ENCODE peak calls at places on chromosomes 6 and 20, in ten cellular contexts. S is ovary, Y is esophagus muscularis mucosa, R is Peyer's patch, A is HCT116, U is prostate gland, T is adrenal gland, P is suprapubic skin, F is body of pancreas, G is stomach. X is an unnamed sample. For H3K36me3, the result is how much of the 10 kb centered on the place peaks cover.

GRCh38 chr20:63955846-63956663 is at the start of gene UCKL1:
- DNase-seq in A (peak), R (peak), G (peak), F (peak), U (peak), S (peak), T (peak), Y (no peak), P (peak), X (peak)

GRCh38 chr6:13273931-13274706 is 54.2 kb downstream of the TBC1D7 start:
- DNase-seq in Y (no peak), P (no peak), S (no peak), G (peak), A (no peak), R (peak), F (peak), U (no peak), T (peak), X (peak)

GRCh38 chr6:50120300-50120699 is 70.6 kb upstream of the DEFB112 start:
- DNase-seq in F (no peak), S (no peak), A (no peak), U (no peak), R (no peak), T (no peak), P (no peak), G (no peak), Y (no peak), X (no peak)

GRCh38 chr6:47308674-47309325 is 905 bp downstream of the TNFRSF21 start:
- DNase-seq in U (peak), A (no peak), G (peak), F (peak), R (no peak), T (peak), Y (peak), P (no peak), S (peak), X (no peak)

GRCh38 chr6:53579338-53579737 is 34.4 kb upstream of the GCLC start:
- DNase-seq in S (no peak), G (no peak), F (no peak), R (no peak), U (no peak), P (no peak), T (no peak), Y (no peak), A (no peak), X (no peak)

GRCh38 chr6:42451146-42451594 is 556 bp downstream of the TRERF1 start:
- DNase-seq in U (no peak), T (no peak), A (no peak), Y (peak), P (no peak), S (no peak), G (no peak), R (peak), F (no peak), X (no peak)

GRCh38 chr6:10193321-10193720 is 221.6 kb downstream of the TFAP2A start:
- DNase-seq in A (no peak), G (no peak), F (no peak), P (no peak), Y (no peak), T (no peak), U (no peak), S (no peak), R (no peak), X (no peak)

GRCh38 chr6:15089569-15090144 is 156.2 kb upstream of the JARID2 start:
- DNase-seq in U (peak), R (no peak), G (peak), P (no peak), A (no peak), Y (no peak), T (peak), S (no peak), F (peak), X (no peak)

GRCh38 chr6:73657201-73657600 is 3.4 kb upstream of the SLC17A5 start:
- DNase-seq in P (no peak), U (no peak), A (peak), T (no peak), F (no peak), R (no peak), S (no peak), Y (no peak), G (no peak), X (no peak)

GRCh38 chr6:30259140-30260035 is 46.2 kb upstream of the TRIM26 start:
- DNase-seq in G (peak), A (peak), Y (peak), F (peak), R (peak), T (peak), U (peak), P (peak), S (peak), X (peak)

GRCh38 chr6:107917468-107918375 is 40.3 kb downstream of the SEC63 start:
- DNase-seq in Y (no peak), T (no peak), R (no peak), G (no peak), F (no peak), U (no peak), A (peak), S (no peak), P (no peak), X (no peak)

GRCh38 chr20:32034581-32035397 is 17.3 kb upstream of the HCK start:
- DNase-seq in U (no peak), P (no peak), F (peak), Y (no peak), A (no peak), T (peak), S (no peak), G (no peak), R (no peak), X (no peak)

GRCh38 chr6:56364482-56365313 is 117.3 kb upstream of the COL21A1 start:
- DNase-seq in T (no peak), Y (no peak), F (no peak), P (no peak), S (no peak), R (no peak), A (no peak), G (no peak), U (no peak), X (no peak)

GRCh38 chr6:39941820-39942219 is 7.6 kb upstream of the MOCS1 start:
- DNase-seq in Y (peak), G (no peak), S (no peak), R (no peak), T (no peak), U (no peak), A (no peak), P (no peak), F (no peak), X (no peak)

GRCh38 chr6:85404497-85405174 is 45.2 kb upstream of the NT5E start:
- DNase-seq in P (no peak), R (no peak), A (peak), Y (no peak), F (peak), S (no peak), T (peak), G (peak), U (no peak), X (no peak)
- H3K4me3 ChIP-seq in P (no peak), R (no peak), A (no peak), Y (no peak), F (no peak), S (no peak), T (no peak), G (no peak), U (no peak), X (no peak)

GRCh38 chr6:33770833-33771341 is 18.0 kb downstream of the LEMD2 start:
- DNase-seq in G (no peak), P (no peak), F (no peak), R (no peak), Y (no peak), U (no peak), A (no peak), S (no peak), T (no peak), X (no peak)
- TF ChIP-seq POLR2A in G (no peak), P (no peak), F (no peak), R (no peak), Y (no peak), U (no peak), A (no peak), S (no peak), T (no peak), X (no peak)

GRCh38 chr20:34539756-34540155 is 18.8 kb upstream of the MAP1LC3A start:
- DNase-seq in G (no peak), U (no peak), F (no peak), Y (no peak), P (no peak), R (no peak), A (no peak), S (no peak), T (no peak), X (no peak)

GRCh38 chr20:34536798-34537394 is 20.7 kb downstream of the DYNLRB1 start:
- DNase-seq in Y (no peak), F (peak), P (no peak), R (peak), G (peak), S (peak), A (no peak), U (no peak), T (peak), X (peak)

GRCh38 chr20:34538671-34539123 is 19.8 kb upstream of the MAP1LC3A start:
- DNase-seq in U (no peak), R (peak), T (peak), P (no peak), G (peak), S (peak), Y (no peak), F (peak), A (no peak), X (no peak)

GRCh38 chr20:34535301-34535840 is 19.1 kb downstream of the DYNLRB1 start:
- DNase-seq in T (no peak), U (no peak), S (no peak), G (no peak), F (no peak), Y (no peak), R (no peak), A (no peak), P (no peak), X (no peak)

DNA sequence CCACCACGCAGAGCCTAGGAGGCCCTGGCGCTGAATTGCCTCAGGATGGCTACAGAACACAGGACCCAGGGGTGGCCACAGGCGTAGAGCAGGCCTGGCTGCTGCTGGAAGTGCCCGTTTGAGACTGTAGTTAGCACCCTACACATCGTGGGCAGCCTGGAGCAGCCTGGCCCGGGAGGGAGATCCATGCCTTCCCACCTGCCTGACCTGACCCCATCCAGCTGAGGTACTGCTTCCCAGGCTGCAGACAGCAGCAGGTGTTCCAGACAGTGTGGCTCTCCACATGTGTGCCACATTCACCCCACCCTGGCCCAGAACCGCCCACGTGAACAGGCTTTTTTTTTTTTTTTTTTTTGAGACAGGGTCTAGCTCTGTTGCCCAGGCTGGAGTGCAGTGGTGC is 20.9 kb upstream of the MAP1LC3A start:
- DNase-seq in R (no peak), U (no peak), P (no peak), T (no peak), A (no peak), F (no peak), S (no peak), G (no peak), Y (no peak), X (peak)
- H3K36me3 ChIP-seq in R (under half), U (under half), P (half or more), T (half or more), A (under half), F (under half), S (under half), G (half or more), Y (half or more), X (half or more)

GRCh38 chr6:27668442-27669275 is 195.8 kb upstream of the ZNF184 start:
- DNase-seq in P (no peak), Y (no peak), A (peak), S (peak), T (no peak), G (no peak), F (peak), R (no peak), U (no peak), X (no peak)
- H3K4me3 ChIP-seq in P (peak), Y (no peak), A (no peak), S (peak), T (no peak), G (peak), F (no peak), R (no peak), U (no peak), X (peak)

GRCh38 chr20:34089655-34090324 is 22.3 kb downstream of the EIF2S2 start:
- DNase-seq in A (no peak), P (no peak), G (peak), T (peak), S (no peak), F (no peak), U (peak), Y (no peak), R (no peak), X (peak)
- TF ChIP-seq POLR2A in A (no peak), P (no peak), G (no peak), T (no peak), S (no peak), F (no peak), U (no peak), Y (no peak), R (no peak), X (no peak)

GRCh38 chr6:109449789-109450673 is 5.5 kb downstream of the MICAL1 start:
- DNase-seq in G (no peak), P (peak), T (no peak), R (peak), Y (no peak), S (no peak), A (no peak), F (no peak), U (no peak), X (no peak)

GRCh38 chr6:109452181-109452580 is 3.4 kb downstream of the MICAL1 start:
- DNase-seq in Y (no peak), P (no peak), U (no peak), S (no peak), T (no peak), A (no peak), G (no peak), R (no peak), F (no peak), X (no peak)

GRCh38 chr6:109449064-109449788 is 6.3 kb downstream of the MICAL1 start:
- DNase-seq in F (no peak), U (no peak), Y (no peak), T (no peak), P (no peak), A (no peak), S (no peak), R (no peak), G (peak), X (no peak)

GRCh38 chr6:109451376-109451775 is 4.2 kb downstream of the MICAL1 start:
- DNase-seq in A (no peak), P (no peak), R (no peak), T (no peak), Y (no peak), S (no peak), G (no peak), F (no peak), U (no peak), X (no peak)

GRCh38 chr6:109450801-109451200 is 4.8 kb downstream of the MICAL1 start:
- DNase-seq in A (no peak), R (no peak), F (no peak), P (no peak), S (no peak), Y (no peak), G (no peak), T (no peak), U (no peak), X (no peak)
- H3K36me3 ChIP-seq in A (under half), R (under half), F (under half), P (under half), S (under half), Y (under half), G (under half), T (under half), U (under half), X (under half)

DNA sequence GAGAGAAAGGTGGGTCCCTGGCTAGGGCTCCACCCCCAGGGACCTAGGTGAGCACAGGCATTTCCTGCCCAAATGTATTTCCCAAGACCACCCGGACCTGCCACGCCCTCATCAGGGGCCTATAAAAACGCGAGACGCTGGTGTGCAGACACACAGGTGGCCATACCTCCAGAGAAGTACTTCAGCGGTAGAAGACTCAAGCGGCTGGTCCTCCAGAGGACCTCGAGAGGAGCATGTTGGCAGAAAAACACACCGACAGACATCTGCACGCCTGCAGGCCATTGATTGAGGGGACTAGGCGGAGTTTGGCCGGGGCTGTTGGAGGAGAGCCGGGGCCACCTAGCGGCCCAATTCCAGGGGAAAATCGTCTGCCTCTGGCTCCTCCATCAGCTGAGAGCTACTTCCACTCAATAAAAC is 695.8 kb upstream of the MMS22L start:
- DNase-seq in Y (no peak), A (peak), S (no peak), T (no peak), U (no peak), R (no peak), F (no peak), P (peak), G (no peak), X (no peak)
- H3K4me3 ChIP-seq in Y (no peak), A (no peak), S (no peak), T (no peak), U (no peak), R (no peak), F (no peak), P (no peak), G (no peak), X (no peak)

DNA sequence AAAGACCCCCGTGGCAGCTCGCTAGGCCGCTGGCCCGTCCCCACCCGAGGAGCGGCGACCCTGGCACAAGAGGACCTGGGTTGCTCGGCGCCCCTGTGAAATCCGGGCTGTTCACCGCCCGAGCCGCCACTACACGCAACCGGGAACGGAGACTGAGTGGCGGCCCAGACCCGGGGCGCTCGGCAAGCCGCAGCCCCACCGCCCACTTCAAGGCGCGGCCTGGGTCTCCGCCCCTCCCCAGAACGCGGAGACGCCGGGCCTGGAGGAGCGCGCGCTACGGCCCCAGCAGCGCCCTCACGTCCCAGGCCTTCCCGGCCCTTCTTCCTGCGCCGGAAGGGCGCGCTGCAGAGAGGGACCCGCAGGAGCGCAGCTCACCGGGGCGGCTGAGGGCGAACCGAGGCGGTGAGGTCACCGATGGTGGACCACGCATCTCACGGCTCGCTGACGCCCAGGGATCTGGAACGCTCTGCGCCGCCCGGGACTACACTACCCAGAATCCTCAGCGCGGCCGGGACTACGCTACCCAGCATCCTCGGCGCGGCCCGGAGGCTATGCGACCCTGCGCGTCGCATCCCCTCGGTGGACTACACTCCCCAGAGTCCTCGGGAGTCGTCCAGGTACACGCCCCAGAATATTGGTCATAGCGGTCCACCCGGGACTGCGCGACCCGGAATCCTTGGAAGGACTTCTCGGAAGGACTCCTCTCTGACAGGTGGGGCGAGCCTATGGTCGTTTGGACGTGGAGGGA is at the start of gene ZNF337:
- DNase-seq in S (peak), P (peak), G (peak), Y (peak), F (peak), R (peak), U (peak), T (peak), A (peak), X (peak)
- TF ChIP-seq POLR2A in S (peak), P (no peak), G (no peak), Y (no peak), F (peak), R (peak), U (peak), T (peak), A (peak), X (peak)